ENCODE peak calls at places on chromosomes 4 and X, in six cellular contexts. X is A673, F is pancreas, T is lung, I is H9, S is cardiac muscle cell. Q is an unnamed sample. For H3K9me3, the result is how much of the 10 kb centered on the place peaks cover.

GRCh38 chr4:140094701-140095420 is 59.1 kb downstream of the MAML3 start:
- DNase-seq in T (peak), X (no peak), S (no peak), F (peak), I (peak), Q (peak)

GRCh38 chrX:7190157-7190556 is 42.2 kb upstream of the PUDP start:
- DNase-seq in F (no peak), T (no peak), S (no peak), I (no peak), X (no peak), Q (no peak)

GRCh38 chr4:72564184-72564583 is 4.8 kb downstream of the ADAMTS3 start:
- DNase-seq in F (no peak), T (no peak), S (peak), X (no peak), I (no peak), Q (no peak)

GRCh38 chr4:2172161-2172560 is 69.8 kb downstream of the HAUS3 start:
- DNase-seq in F (no peak), X (no peak), S (no peak), T (no peak), I (no peak), Q (no peak)

GRCh38 chr4:3863841-3864734 is 97.9 kb downstream of the ADRA2C start:
- DNase-seq in T (no peak), X (no peak), F (no peak), S (no peak), I (no peak), Q (no peak)

GRCh38 chr4:10005632-10006031 is 15.7 kb downstream of the SLC2A9 start:
- DNase-seq in F (no peak), S (peak), X (no peak), T (no peak), I (no peak), Q (no peak)

GRCh38 chrX:40132751-40133150 is 35.0 kb upstream of the BCOR start:
- DNase-seq in X (no peak), I (no peak), S (peak), F (peak), T (peak), Q (peak)

GRCh38 chrX:131874300-131874699 is 148.8 kb upstream of the STK26 start:
- DNase-seq in I (no peak), X (no peak), F (no peak), S (no peak), T (no peak), Q (no peak)

GRCh38 chr4:90950385-90950841 is 823.2 kb downstream of the CCSER1 start:
- DNase-seq in F (no peak), S (peak), T (no peak), X (no peak), I (no peak), Q (no peak)

GRCh38 chrX:44507292-44507691 is 35.4 kb downstream of the FUNDC1 start:
- DNase-seq in T (no peak), F (no peak), I (no peak), X (no peak), S (no peak), Q (no peak)

GRCh38 chr4:153916273-153916755 is 127.4 kb upstream of the SFRP2 start:
- DNase-seq in X (no peak), F (no peak), I (no peak), T (no peak), S (no peak), Q (no peak)

GRCh38 chr4:174999407-174999806 is 81.2 kb downstream of the ADAM29 start:
- DNase-seq in T (no peak), I (no peak), X (no peak), S (no peak), F (no peak), Q (no peak)

GRCh38 chr4:108559067-108559793 is 61.1 kb upstream of the RPL34 start:
- DNase-seq in F (no peak), X (peak), S (peak), T (no peak), I (no peak), Q (no peak)

GRCh38 chr4:17494258-17494657 is 17.6 kb downstream of the QDPR start:
- DNase-seq in F (no peak), X (peak), S (peak), T (no peak), I (no peak), Q (no peak)

GRCh38 chrX:70970482-70970999 is 39.6 kb upstream of the SLC7A3 start:
- DNase-seq in T (no peak), I (no peak), S (peak), F (no peak), X (peak), Q (no peak)

GRCh38 chr4:116705466-116705865 is 379.9 kb downstream of the TRAM1L1 start:
- DNase-seq in I (peak), T (no peak), F (no peak), S (no peak), X (no peak), Q (no peak)

GRCh38 chr4:88592600-88593448 is 544 bp downstream of the HERC3 start:
- DNase-seq in I (peak), F (peak), T (peak), X (peak), S (peak), Q (peak)

GRCh38 chrX:133179500-133179899 is 38.7 kb downstream of the TFDP3 start:
- DNase-seq in F (no peak), T (no peak), X (no peak), S (no peak), I (no peak), Q (no peak)

GRCh38 chrX:27599928-27600327 is 9.8 kb downstream of the DCAF8L2 start:
- DNase-seq in I (no peak), F (no peak), T (no peak), S (peak), X (no peak), Q (no peak)

GRCh38 chr4:142883433-142883832 is 37.3 kb upstream of the INPP4B start:
- DNase-seq in X (peak), F (no peak), I (no peak), T (no peak), S (peak), Q (no peak)

GRCh38 chrX:71067079-71067478 is 1.1 kb downstream of the SNX12 start:
- DNase-seq in I (no peak), X (no peak), T (no peak), F (no peak), S (no peak), Q (no peak)

GRCh38 chr4:161134795-161135194 is 1029.0 kb downstream of the FSTL5 start:
- DNase-seq in F (no peak), I (no peak), S (no peak), T (no peak), X (no peak), Q (no peak)

GRCh38 chr4:140237616-140238352 is 83.8 kb upstream of the MAML3 start:
- DNase-seq in F (no peak), I (peak), X (peak), S (peak), T (peak), Q (peak)

GRCh38 chr4:52889778-52890400 is 27.8 kb downstream of the RASL11B start:
- DNase-seq in X (no peak), F (no peak), T (no peak), I (no peak), S (no peak), Q (no peak)

GRCh38 chr4:64776820-64777219 is 367.6 kb upstream of the TECRL start:
- DNase-seq in F (no peak), I (no peak), X (no peak), T (no peak), S (no peak), Q (no peak)

GRCh38 chrX:136190038-136190437 is 42.7 kb downstream of the FHL1 start:
- DNase-seq in T (no peak), S (no peak), F (no peak), X (no peak), I (no peak), Q (no peak)

GRCh38 chr4:119082661-119083060 is 53.0 kb upstream of the MYOZ2 start:
- DNase-seq in T (no peak), S (no peak), I (no peak), F (no peak), X (no peak), Q (no peak)

GRCh38 chr4:168854216-168854921 is 155.7 kb downstream of the CBR4 start:
- DNase-seq in S (no peak), T (no peak), I (no peak), F (no peak), X (no peak), Q (no peak)

GRCh38 chrX:87900320-87900908 is 382.8 kb downstream of the KLHL4 start:
- DNase-seq in X (no peak), T (no peak), F (no peak), S (no peak), I (no peak), Q (no peak)

GRCh38 chrX:74422029-74422352 is 698 bp downstream of the SLC16A2 start:
- DNase-seq in I (no peak), S (no peak), T (no peak), X (no peak), F (no peak), Q (no peak)

GRCh38 chrX:15814811-15815210 is 24.5 kb downstream of the ZRSR2 start:
- DNase-seq in T (no peak), I (no peak), F (no peak), X (no peak), S (no peak), Q (no peak)

GRCh38 chrX:154607370-154607769 is 11.7 kb downstream of the CTAG1B start:
- DNase-seq in X (no peak), T (no peak), S (peak), I (no peak), F (no peak), Q (no peak)

GRCh38 chr4:169675825-169676224 is 55.4 kb downstream of the CLCN3 start:
- DNase-seq in S (no peak), F (no peak), I (no peak), T (no peak), X (no peak), Q (no peak)

GRCh38 chr4:3452376-3452775 is 10.6 kb downstream of the HGFAC start:
- DNase-seq in F (no peak), X (no peak), T (no peak), I (peak), S (peak), Q (no peak)

GRCh38 chr4:99248714-99249113 is 29.7 kb upstream of the ADH6 start:
- DNase-seq in F (no peak), T (no peak), I (no peak), X (peak), S (peak), Q (no peak)

GRCh38 chr4:110682311-110682710 is 59.4 kb upstream of the PITX2 start:
- DNase-seq in S (no peak), X (peak), F (no peak), I (no peak), T (no peak), Q (no peak)

GRCh38 chrX:32269877-32270276 is 941.5 kb downstream of the DMD start:
- DNase-seq in S (no peak), I (no peak), X (no peak), F (no peak), T (no peak), Q (no peak)
- TF ChIP-seq CTCF in S (no peak), I (no peak), X (no peak), F (no peak), T (no peak), Q (no peak)

GRCh38 chr4:128244379-128244778 is 43.2 kb downstream of the PGRMC2 start:
- DNase-seq in I (no peak), T (no peak), S (no peak), F (no peak), X (no peak), Q (no peak)

GRCh38 chr4:128247906-128248305 is 39.7 kb downstream of the PGRMC2 start:
- DNase-seq in I (no peak), F (no peak), T (no peak), X (no peak), S (no peak), Q (no peak)

GRCh38 chr4:128255906-128256305 is 31.7 kb downstream of the PGRMC2 start:
- DNase-seq in S (no peak), I (no peak), T (no peak), F (no peak), X (no peak), Q (no peak)

DNA sequence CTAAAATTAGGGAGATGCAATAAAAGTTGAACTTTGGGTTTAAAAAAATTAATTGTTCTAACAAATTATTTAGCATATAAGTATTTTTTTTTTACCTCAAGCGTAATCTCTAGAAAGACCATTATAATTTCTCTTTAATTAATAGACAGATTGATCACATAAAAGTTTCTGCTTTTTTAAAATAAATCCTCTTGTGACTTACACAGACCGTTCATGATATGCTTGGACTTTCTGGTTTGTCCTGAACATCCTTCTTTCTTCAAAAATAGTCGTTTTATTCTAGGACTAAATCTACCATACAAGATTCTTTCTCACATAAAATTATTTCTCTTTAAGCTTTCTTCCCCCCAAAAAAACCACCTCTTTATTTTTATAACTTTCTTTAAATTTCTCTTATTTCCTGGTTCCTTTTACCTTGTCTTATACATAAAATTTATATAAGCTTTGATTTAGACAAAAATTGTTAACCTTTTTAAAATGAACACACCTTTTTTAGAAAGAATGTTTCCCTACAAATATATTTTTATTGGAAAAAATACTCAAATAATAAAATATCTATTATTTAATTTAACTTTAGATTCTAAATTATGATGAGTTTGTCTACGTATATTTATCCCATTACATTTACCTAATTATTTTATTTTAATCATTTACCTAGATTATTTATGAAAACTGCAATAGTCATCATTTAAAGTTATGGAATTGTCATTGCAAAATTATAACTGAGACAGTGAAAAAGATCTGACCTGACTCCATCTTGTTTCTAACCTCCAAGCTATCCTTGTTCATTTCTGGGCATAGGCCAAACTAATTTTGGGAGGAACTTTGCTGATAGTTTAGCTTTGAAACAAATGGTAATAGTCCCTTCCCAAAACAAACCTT is 37.6 kb downstream of the PGRMC2 start:
- DNase-seq in T (no peak), I (no peak), X (peak), F (no peak), S (no peak), Q (no peak)
- H3K9me3 ChIP-seq in T (under half), I (under half), X (under half), F (under half), S (under half), Q (under half)

GRCh38 chrX:25721564-25721963 is 416.6 kb upstream of the MAGEB18 start:
- DNase-seq in F (no peak), I (no peak), X (peak), S (peak), T (no peak), Q (no peak)
- TF ChIP-seq CTCF in F (no peak), I (peak), X (peak), S (peak), T (no peak), Q (no peak)

GRCh38 chrX:148372925-148373324 is 127.5 kb upstream of the AFF2 start:
- DNase-seq in T (no peak), S (no peak), X (no peak), F (no peak), I (no peak), Q (no peak)
- H3K9me3 ChIP-seq in T (under half), S (under half), X (under half), F (under half), I (under half), Q (under half)

GRCh38 chrX:128818690-128819089 is 704.6 kb downstream of the SMARCA1 start:
- DNase-seq in S (no peak), T (no peak), I (no peak), F (no peak), X (no peak), Q (no peak)

GRCh38 chrX:128816919-128817318 is 706.4 kb downstream of the SMARCA1 start:
- DNase-seq in S (no peak), I (peak), F (no peak), T (no peak), X (peak), Q (no peak)
- TF ChIP-seq CTCF in S (no peak), I (peak), F (peak), T (no peak), X (peak), Q (no peak)

Q was measured in stomach.